ENCODE peak calls at places on chromosome 5, in ten cellular contexts. E, V, Z, S, A, J, T, F, R and H are unnamed samples. For H3K4me1, the result is how much of the 10 kb centered on the place peaks cover.

GRCh38 chr5:149028161-149028560 is 34.7 kb downstream of the SH3TC2 start:
- DNase-seq in A (no peak), S (no peak), E (no peak), Z (no peak), R (no peak), F (no peak), T (no peak), V (no peak), J (no peak), H (no peak)

GRCh38 chr5:80059354-80059980 is 24.3 kb downstream of the THBS4 start:
- DNase-seq in S (no peak), T (no peak), J (no peak), E (no peak), V (no peak), R (no peak), A (no peak), Z (no peak), F (no peak), H (no peak)

GRCh38 chr5:14449052-14449661 is 132.4 kb upstream of the OTULINL start:
- DNase-seq in E (no peak), J (peak), T (no peak), Z (no peak), R (no peak), S (peak), V (no peak), A (no peak), F (peak), H (no peak)

GRCh38 chr5:76468625-76469410 is 65.7 kb downstream of the IQGAP2 start:
- DNase-seq in E (no peak), F (no peak), V (no peak), Z (no peak), A (no peak), T (no peak), S (no peak), R (no peak), J (no peak), H (no peak)

GRCh38 chr5:112929336-112930081 is 7.5 kb upstream of the REEP5 start:
- DNase-seq in J (no peak), Z (no peak), E (no peak), F (peak), S (no peak), A (no peak), T (no peak), V (no peak), R (no peak), H (no peak)

GRCh38 chr5:8188874-8189588 is 320.1 kb downstream of the MTRR start:
- DNase-seq in S (peak), R (no peak), Z (no peak), F (peak), A (no peak), T (no peak), J (no peak), E (no peak), V (no peak), H (peak)

GRCh38 chr5:177447066-177447610 is 524 bp downstream of the PRR7 start:
- DNase-seq in A (peak), E (peak), J (peak), Z (peak), S (peak), T (peak), R (peak), F (peak), V (no peak), H (peak)

GRCh38 chr5:133214153-133214820 is 162.5 kb downstream of the HSPA4 start:
- DNase-seq in S (no peak), F (no peak), A (no peak), Z (no peak), V (no peak), T (no peak), R (no peak), J (no peak), E (no peak), H (no peak)

GRCh38 chr5:58934629-58935097 is 351.8 kb downstream of the RAB3C start:
- DNase-seq in J (peak), E (no peak), Z (no peak), V (no peak), A (no peak), S (no peak), T (no peak), R (no peak), F (no peak), H (no peak)

GRCh38 chr5:150497274-150497988 is 10.5 kb upstream of the NDST1 start:
- DNase-seq in S (no peak), Z (no peak), J (peak), T (no peak), F (peak), A (no peak), E (no peak), R (no peak), V (no peak), H (peak)
- H3K4me3 ChIP-seq in S (no peak), Z (no peak), J (peak), T (no peak), F (peak), A (no peak), E (no peak), R (no peak), V (no peak), H (no peak)

GRCh38 chr5:72454996-72455395 is 52.2 kb downstream of the ZNF366 start:
- DNase-seq in F (no peak), Z (no peak), J (no peak), A (no peak), V (no peak), R (no peak), T (no peak), E (no peak), S (no peak), H (no peak)
- H3K4me1 ChIP-seq in F (under half), Z (under half), J (under half), A (under half), V (under half), R (under half), T (under half), E (half or more), S (under half), H (under half)

DNA sequence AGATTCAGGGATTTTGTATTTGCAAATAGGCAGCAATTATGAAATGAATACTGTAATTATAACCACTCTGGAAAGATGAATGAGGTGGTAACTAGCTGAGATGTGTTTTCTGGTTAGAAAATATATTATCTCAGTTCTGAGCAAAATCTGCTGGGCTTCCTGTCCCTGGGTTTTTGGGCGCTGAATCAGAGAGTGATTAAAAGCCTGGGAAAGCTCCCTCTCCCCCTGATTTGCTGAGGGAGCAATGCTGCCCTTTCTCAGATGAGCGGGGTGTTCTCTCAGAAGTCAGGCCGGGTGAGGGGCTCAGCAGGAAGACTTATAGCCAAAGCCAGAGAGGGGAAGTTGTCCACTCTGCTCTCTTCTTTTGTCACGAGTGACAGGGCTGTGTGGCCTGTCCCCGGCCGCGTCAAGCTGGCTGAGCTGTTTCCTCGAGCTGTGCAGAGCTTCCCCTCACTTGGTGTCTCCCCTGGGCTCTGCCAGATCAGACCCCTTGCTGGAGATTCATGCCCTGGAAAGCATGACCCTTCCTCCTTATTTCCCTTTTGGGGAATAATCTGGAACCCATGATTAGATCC is 39.8 kb upstream of the PITX1 start:
- DNase-seq in T (no peak), V (peak), S (no peak), R (no peak), A (no peak), J (peak), F (peak), Z (no peak), E (no peak), H (peak)
- H3K27ac ChIP-seq in T (no peak), V (no peak), S (no peak), R (no peak), A (no peak), J (no peak), F (no peak), Z (no peak), E (no peak), H (no peak)

GRCh38 chr5:5704352-5704751 is 281.9 kb downstream of the ICE1 start:
- DNase-seq in Z (no peak), S (no peak), E (no peak), R (no peak), V (no peak), T (no peak), F (no peak), A (no peak), J (no peak), H (no peak)
- H3K4me3 ChIP-seq in Z (no peak), S (no peak), E (no peak), R (no peak), V (no peak), T (no peak), F (no peak), A (no peak), J (no peak), H (no peak)

GRCh38 chr5:145978171-145978570 is 41.8 kb downstream of the SH3RF2 start:
- DNase-seq in E (no peak), J (no peak), R (no peak), T (no peak), V (no peak), A (no peak), S (peak), F (no peak), Z (no peak), H (no peak)

GRCh38 chr5:145980718-145981117 is 44.3 kb downstream of the SH3RF2 start:
- DNase-seq in Z (no peak), F (no peak), R (no peak), E (no peak), J (no peak), A (no peak), S (no peak), T (no peak), V (no peak), H (no peak)

GRCh38 chr5:145979270-145980223 is 43.2 kb downstream of the SH3RF2 start:
- DNase-seq in T (no peak), E (no peak), Z (no peak), S (peak), V (no peak), R (no peak), F (no peak), A (peak), J (no peak), H (peak)

GRCh38 chr5:145980257-145980656 is 43.9 kb downstream of the SH3RF2 start:
- DNase-seq in F (no peak), Z (no peak), V (no peak), R (no peak), E (no peak), T (no peak), A (no peak), S (no peak), J (no peak), H (no peak)

DNA sequence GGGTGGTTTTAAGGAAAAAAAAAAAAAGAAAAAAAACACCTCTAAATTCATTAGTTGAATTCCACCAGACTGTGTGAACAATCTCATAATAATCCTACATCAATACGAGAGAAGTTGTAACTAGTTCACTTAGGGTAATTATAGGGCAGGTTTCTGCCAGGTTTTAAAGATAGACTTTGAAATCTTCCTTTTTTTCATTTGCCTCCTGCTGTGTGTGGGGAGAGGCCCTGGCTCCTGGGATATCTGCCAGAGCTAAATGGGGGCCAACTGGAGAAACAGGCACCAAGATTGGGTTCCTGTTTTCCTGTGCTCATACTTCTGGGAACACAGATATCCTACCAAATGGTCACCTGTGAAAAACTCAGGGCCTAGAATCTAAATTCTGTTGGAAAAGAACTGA is 42.3 kb downstream of the SH3RF2 start:
- DNase-seq in E (no peak), R (no peak), F (no peak), J (no peak), T (no peak), Z (no peak), A (no peak), V (no peak), S (peak), H (peak)
- H3K4me1 ChIP-seq in E (under half), R (under half), F (under half), J (under half), T (under half), Z (under half), A (half or more), V (under half), S (under half), H (half or more)

GRCh38 chr5:849651-850301 is 1.0 kb downstream of the ZDHHC11 start:
- DNase-seq in Z (no peak), S (no peak), E (peak), F (no peak), T (no peak), A (peak), V (peak), R (no peak), J (peak), H (peak)
- H3K27ac ChIP-seq in Z (no peak), S (no peak), E (peak), F (no peak), T (no peak), A (no peak), V (no peak), R (no peak), J (no peak), H (no peak)